ENCODE peak calls at places on chromosomes 6 and 20, in eight cellular contexts. U, H, M, D, B, Z, Y and E are unnamed samples.

GRCh38 chr6:105359419-105360366 is 43.2 kb downstream of the PREP start:
- DNase-seq in Y (no peak), H (peak), M (peak), D (no peak), Z (peak), B (no peak), U (no peak), E (no peak)

GRCh38 chr6:20542927-20543602 is 8.8 kb downstream of the CDKAL1 start:
- DNase-seq in D (no peak), Y (no peak), H (peak), U (peak), B (no peak), M (peak), Z (no peak), E (peak)

GRCh38 chr6:107128175-107128574 is 12.9 kb upstream of the BEND3 start:
- DNase-seq in U (no peak), B (no peak), M (peak), H (no peak), Y (no peak), D (no peak), Z (no peak), E (no peak)

GRCh38 chr20:3452690-3453089 is 18.1 kb upstream of the ATRN start:
- DNase-seq in H (peak), U (no peak), D (no peak), Y (no peak), Z (no peak), M (no peak), B (no peak), E (no peak)

GRCh38 chr20:51470907-51471411 is 71.6 kb downstream of the NFATC2 start:
- DNase-seq in Y (no peak), Z (no peak), H (no peak), U (no peak), B (no peak), M (no peak), D (no peak), E (no peak)

GRCh38 chr6:146901940-146902816 is 302.0 kb upstream of the STXBP5 start:
- DNase-seq in Y (no peak), D (no peak), Z (peak), U (no peak), M (no peak), H (peak), B (no peak), E (no peak)

GRCh38 chr6:119310486-119311036 is 39.0 kb downstream of the MAN1A1 start:
- DNase-seq in Z (no peak), H (peak), Y (no peak), U (no peak), M (no peak), B (no peak), D (no peak), E (no peak)

GRCh38 chr6:128882560-128882959 is 378 bp upstream of the LAMA2 start:
- DNase-seq in B (no peak), Y (no peak), U (no peak), M (peak), D (peak), H (no peak), Z (no peak), E (no peak)

GRCh38 chr6:125749864-125750691 is 646 bp downstream of the HEY2 start:
- DNase-seq in Z (no peak), Y (no peak), M (no peak), B (peak), U (no peak), D (peak), H (no peak), E (no peak)

GRCh38 chr6:28982476-28983266 is 22.4 kb downstream of the ZNF311 start:
- DNase-seq in U (no peak), B (no peak), Z (peak), D (peak), M (peak), Y (no peak), H (peak), E (no peak)

GRCh38 chr20:48818481-48818987 is 9.3 kb downstream of the PREX1 start:
- DNase-seq in B (no peak), M (no peak), Y (no peak), Z (no peak), D (no peak), H (no peak), U (peak), E (peak)

GRCh38 chr6:136737343-136738177 is 54.7 kb downstream of the MAP3K5 start:
- DNase-seq in M (peak), B (no peak), Y (no peak), U (no peak), D (no peak), Z (no peak), H (no peak), E (no peak)

GRCh38 chr20:52572687-52573086 is 381.1 kb upstream of the ZFP64 start:
- DNase-seq in Y (no peak), U (no peak), Z (no peak), B (no peak), M (peak), D (no peak), H (no peak), E (no peak)

GRCh38 chr20:6824401-6824800 is 56.9 kb downstream of the BMP2 start:
- DNase-seq in Z (no peak), D (no peak), U (no peak), Y (no peak), M (no peak), H (peak), B (no peak), E (no peak)

GRCh38 chr20:63246490-63247284 is 7.6 kb downstream of the NKAIN4 start:
- DNase-seq in U (no peak), H (peak), Z (no peak), M (no peak), B (peak), D (no peak), Y (no peak), E (no peak)

GRCh38 chr6:43714311-43715055 is 26.9 kb upstream of the MRPS18A start:
- DNase-seq in H (no peak), Y (no peak), Z (no peak), U (no peak), B (peak), D (peak), M (peak), E (peak)

GRCh38 chr20:50540620-50541605 is 30.7 kb downstream of the PTPN1 start:
- DNase-seq in B (no peak), D (no peak), H (peak), Z (peak), U (no peak), M (peak), Y (no peak), E (no peak)

GRCh38 chr6:40171343-40171742 is 237.1 kb upstream of the MOCS1 start:
- DNase-seq in Y (no peak), Z (no peak), B (no peak), U (no peak), H (no peak), M (no peak), D (no peak), E (no peak)

GRCh38 chr6:31752739-31753319 is 9.6 kb upstream of the SAPCD1 start:
- DNase-seq in Y (no peak), B (no peak), D (no peak), M (peak), H (peak), U (no peak), Z (no peak), E (no peak)

GRCh38 chr6:2783188-2783957 is 18.2 kb downstream of the WRNIP1 start:
- DNase-seq in B (no peak), Y (no peak), Z (no peak), H (no peak), U (no peak), D (peak), M (no peak), E (no peak)

GRCh38 chr6:5869261-5869660 is 137.5 kb downstream of the NRN1 start:
- DNase-seq in M (no peak), D (no peak), U (no peak), B (no peak), Z (no peak), Y (no peak), H (no peak), E (no peak)

GRCh38 chr6:49743427-49743826 is 761 bp downstream of the CRISP3 start:
- DNase-seq in U (no peak), B (no peak), M (no peak), Y (no peak), D (no peak), H (no peak), Z (no peak), E (no peak)

GRCh38 chr20:10902174-10902573 is 228.4 kb upstream of the JAG1 start:
- DNase-seq in Y (no peak), B (no peak), D (no peak), Z (no peak), M (peak), H (no peak), U (no peak), E (no peak)

GRCh38 chr6:146650799-146651481 is 52.2 kb downstream of the ADGB start:
- DNase-seq in Y (no peak), M (peak), U (no peak), Z (no peak), D (no peak), H (peak), B (no peak), E (no peak)

GRCh38 chr20:47489448-47489872 is 12.2 kb upstream of the NCOA3 start:
- DNase-seq in U (no peak), M (no peak), H (no peak), Z (no peak), Y (no peak), B (no peak), D (no peak), E (no peak)

GRCh38 chr20:10366898-10367419 is 67.1 kb downstream of the MKKS start:
- DNase-seq in U (no peak), H (no peak), Y (no peak), Z (no peak), D (no peak), M (no peak), B (no peak), E (no peak)

GRCh38 chr6:167090171-167090570 is 32.7 kb upstream of the CCR6 start:
- DNase-seq in H (no peak), Z (no peak), Y (no peak), U (no peak), D (no peak), M (no peak), B (no peak), E (no peak)
- TF ChIP-seq CTCF in H (no peak), Z (no peak), Y (no peak), U (no peak), D (no peak), M (no peak), B (no peak), E (no peak)

GRCh38 chr6:163413345-163414116 is 987 bp upstream of the QKI start:
- DNase-seq in Y (peak), D (peak), U (peak), Z (peak), M (peak), H (peak), B (peak), E (peak)

GRCh38 chr6:163415176-163415619 is 680 bp downstream of the QKI start:
- DNase-seq in U (peak), B (no peak), H (no peak), Y (no peak), D (no peak), M (no peak), Z (no peak), E (peak)

GRCh38 chr6:163415620-163416379 is 1.3 kb downstream of the QKI start:
- DNase-seq in H (peak), U (peak), Y (no peak), Z (peak), D (peak), M (peak), B (peak), E (peak)

GRCh38 chr6:163414117-163414366 is 476 bp upstream of the QKI start:
- DNase-seq in Z (no peak), H (no peak), Y (no peak), U (no peak), M (no peak), B (no peak), D (no peak), E (no peak)

GRCh38 chr6:163414367-163415175 is at the start of gene QKI:
- DNase-seq in M (peak), H (peak), U (peak), Y (peak), Z (no peak), D (peak), B (peak), E (peak)
- TF ChIP-seq CTCF in M (no peak), H (no peak), U (no peak), Y (no peak), Z (no peak), D (no peak), B (no peak), E (no peak)

GRCh38 chr6:81594501-81594900 is 158.0 kb downstream of the TENT5A start:
- DNase-seq in U (no peak), Y (no peak), Z (no peak), M (no peak), B (no peak), H (no peak), D (no peak), E (no peak)

GRCh38 chr6:81590314-81590691 is 162.2 kb downstream of the TENT5A start:
- DNase-seq in U (no peak), Y (no peak), Z (no peak), B (no peak), H (no peak), D (no peak), M (no peak), E (no peak)

DNA sequence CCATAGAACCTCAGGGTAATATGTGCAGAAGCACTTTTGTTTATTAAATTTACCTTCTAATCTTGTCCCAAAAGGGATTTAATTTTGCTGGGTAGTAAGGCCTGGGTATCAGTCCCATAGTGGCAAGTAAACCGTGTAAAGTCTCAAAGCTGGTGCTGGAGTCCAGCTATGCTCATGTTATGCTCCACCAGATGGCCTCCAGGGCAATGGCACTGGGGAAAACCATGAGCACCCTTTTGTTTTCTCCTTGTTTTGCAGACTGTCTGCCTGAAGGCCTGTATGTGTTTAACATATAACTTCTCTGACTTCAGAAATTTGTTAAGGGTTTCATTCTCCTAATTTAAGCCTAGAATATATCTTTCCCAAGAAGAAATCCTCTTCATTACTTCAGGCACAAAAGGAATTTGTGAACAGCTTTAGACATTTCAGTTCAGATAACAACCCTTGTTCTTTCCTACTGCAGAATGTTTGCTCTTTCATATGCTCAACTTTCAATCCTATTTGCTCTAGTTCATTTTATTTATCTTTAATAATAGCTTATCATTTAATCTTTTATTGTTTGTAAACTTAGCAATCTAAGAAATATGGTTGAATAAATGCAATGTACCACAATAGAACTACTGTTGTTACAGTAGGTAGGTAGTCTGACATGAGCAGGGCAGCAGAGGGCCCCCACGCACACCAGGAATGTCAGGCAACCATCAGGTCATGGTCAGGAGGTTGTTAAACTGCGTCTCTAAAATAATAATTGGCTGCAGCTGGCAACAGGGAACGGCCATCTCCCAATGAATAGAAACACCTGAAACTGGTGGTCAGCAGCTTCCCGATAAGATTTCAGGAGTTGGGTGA is 162.8 kb downstream of the TENT5A start:
- DNase-seq in H (peak), Y (no peak), B (no peak), Z (no peak), U (no peak), M (no peak), D (no peak), E (no peak)
- TF ChIP-seq CTCF in H (peak), Y (no peak), B (no peak), Z (no peak), U (no peak), M (no peak), D (no peak), E (no peak)

GRCh38 chr6:167115054-167115453 is 7.8 kb upstream of the CCR6 start:
- DNase-seq in D (no peak), U (no peak), H (no peak), M (no peak), Y (no peak), Z (no peak), B (no peak), E (no peak)
- TF ChIP-seq CTCF in D (peak), U (peak), H (no peak), M (no peak), Y (no peak), Z (no peak), B (no peak), E (peak)

GRCh38 chr20:31566332-31566657 is 38.8 kb upstream of the ID1 start:
- DNase-seq in B (no peak), M (no peak), H (no peak), Y (no peak), D (no peak), Z (no peak), U (no peak), E (no peak)

GRCh38 chr20:31565699-31566331 is 39.3 kb upstream of the ID1 start:
- DNase-seq in M (no peak), B (no peak), H (peak), U (no peak), Z (no peak), Y (no peak), D (no peak), E (no peak)

GRCh38 chr20:31568041-31568731 is 36.9 kb upstream of the ID1 start:
- DNase-seq in H (no peak), B (no peak), U (no peak), Z (no peak), D (no peak), Y (no peak), M (peak), E (no peak)

GRCh38 chr20:31567380-31567720 is 37.7 kb upstream of the ID1 start:
- DNase-seq in Z (no peak), H (no peak), U (no peak), M (no peak), D (no peak), B (no peak), Y (no peak), E (no peak)

DNA sequence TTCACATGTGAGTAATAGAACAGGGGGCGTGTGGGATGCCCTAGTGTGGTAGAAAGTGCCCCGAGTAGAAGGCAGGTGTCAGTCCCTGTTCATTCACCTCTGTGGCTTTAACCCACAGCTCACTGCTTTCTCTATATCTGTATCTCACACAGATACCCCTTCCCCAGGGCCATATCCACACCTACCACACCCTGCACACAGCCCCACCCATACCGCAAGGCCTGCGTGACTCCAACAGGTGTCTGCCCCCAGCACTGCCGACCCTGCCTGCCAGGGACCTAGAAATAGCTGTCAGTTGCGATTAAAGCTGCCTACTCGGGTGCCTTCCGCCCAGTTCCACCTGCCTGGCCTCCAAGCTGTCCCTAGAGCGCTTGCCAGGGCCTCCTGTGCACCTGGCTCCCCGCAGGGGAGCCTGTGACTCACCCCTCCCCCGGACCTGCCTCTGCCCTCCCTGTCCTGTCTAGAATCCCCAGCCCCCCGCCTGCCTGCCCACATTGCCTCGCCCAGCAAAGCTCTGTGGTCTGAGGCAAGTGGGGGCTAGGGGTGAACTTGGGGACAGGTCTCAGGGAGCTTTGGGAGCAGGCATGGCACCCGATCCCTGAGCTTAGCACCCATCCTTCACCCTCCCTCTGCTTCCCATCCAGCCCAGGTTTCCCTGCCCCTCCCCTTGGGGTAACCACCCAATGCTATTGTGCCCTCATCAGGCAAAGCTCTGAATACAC is 38.3 kb upstream of the ID1 start:
- DNase-seq in Y (no peak), D (no peak), U (no peak), Z (no peak), M (no peak), B (no peak), H (peak), E (no peak)
- TF ChIP-seq CTCF in Y (no peak), D (no peak), U (no peak), Z (no peak), M (no peak), B (no peak), H (peak), E (peak)

GRCh38 chr20:39888310-39888709 is 800.7 kb downstream of the MAFB start:
- DNase-seq in Y (no peak), H (no peak), Z (no peak), U (no peak), D (no peak), M (no peak), B (no peak), E (no peak)

GRCh38 chr20:39897058-39897457 is 792.0 kb downstream of the MAFB start:
- DNase-seq in Z (no peak), U (no peak), B (no peak), M (peak), Y (no peak), H (no peak), D (no peak), E (no peak)

GRCh38 chr20:39897781-39898466 is 791.1 kb downstream of the MAFB start:
- DNase-seq in M (peak), Y (no peak), H (no peak), B (no peak), U (no peak), Z (no peak), D (no peak), E (no peak)

GRCh38 chr20:39890697-39891096 is 798.3 kb downstream of the MAFB start:
- DNase-seq in B (no peak), M (no peak), D (no peak), Z (no peak), H (no peak), U (no peak), Y (no peak), E (no peak)

DNA sequence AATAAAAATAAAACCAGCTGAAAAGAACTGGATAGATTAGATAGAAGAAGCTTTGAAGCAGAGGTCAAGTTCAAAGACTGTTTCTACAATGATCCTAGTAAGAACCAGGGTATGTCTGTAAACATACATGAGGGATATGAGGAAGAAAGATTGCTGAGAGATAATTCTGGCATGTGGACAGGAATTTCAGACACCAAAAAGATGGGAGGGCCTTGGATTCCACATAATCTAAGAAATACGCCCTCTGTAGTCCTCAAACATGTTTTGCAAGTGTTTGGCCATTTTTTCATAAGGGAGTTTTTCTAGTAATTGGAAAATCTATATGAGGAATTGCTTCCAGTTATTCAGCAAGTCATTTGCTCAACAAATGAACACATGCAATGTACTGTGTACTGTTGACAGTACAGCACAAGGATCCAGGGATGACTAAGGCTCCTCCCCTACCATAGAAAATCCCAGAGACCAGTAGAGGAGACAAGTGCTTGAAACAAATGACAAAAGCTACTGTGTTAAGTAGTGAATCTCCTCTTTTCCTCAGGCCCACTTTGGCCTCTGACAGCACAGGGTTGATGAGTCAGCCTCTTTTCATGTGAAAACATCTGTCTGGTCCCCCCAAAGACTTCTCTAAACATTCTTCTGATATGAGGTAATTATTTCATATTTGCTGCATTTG is 795.9 kb downstream of the MAFB start:
- DNase-seq in U (no peak), Z (no peak), D (no peak), H (no peak), B (no peak), M (peak), Y (no peak), E (no peak)
- TF ChIP-seq CTCF in U (no peak), Z (no peak), D (peak), H (no peak), B (no peak), M (peak), Y (no peak), E (no peak)